ENCODE peak calls at places on chromosome 11, in ten cellular contexts. D, P, I, V, C, S, R, Q, A and Z are unnamed samples.

GRCh38 chr11:116366980-116367640 is 405.7 kb downstream of the BUD13 start:
- DNase-seq in D (no peak), P (no peak), I (no peak), V (no peak), C (no peak), S (no peak), R (no peak), Q (no peak), A (no peak), Z (no peak)

GRCh38 chr11:113198907-113199660 is 115.3 kb upstream of the TTC12 start:
- DNase-seq in D (no peak), P (no peak), I (no peak), V (no peak), C (no peak), S (no peak), R (peak), Q (no peak), A (no peak), Z (no peak)

GRCh38 chr11:80873309-80873999 is 1432.6 kb upstream of the TENM4 start:
- DNase-seq in D (no peak), P (no peak), I (no peak), V (no peak), C (no peak), S (no peak), R (peak), Q (no peak), A (no peak), Z (no peak)

GRCh38 chr11:61910473-61911123 is 6.8 kb downstream of the RAB3IL1 start:
- DNase-seq in D (no peak), P (no peak), I (no peak), V (no peak), C (no peak), S (no peak), R (no peak), Q (no peak), A (no peak), Z (no peak)

GRCh38 chr11:72703281-72704008 is 29.2 kb upstream of the PDE2A start:
- DNase-seq in D (no peak), P (no peak), I (no peak), V (no peak), C (peak), S (peak), R (peak), Q (no peak), A (peak), Z (no peak)

GRCh38 chr11:58024601-58025091 is 965 bp downstream of the OR9Q1 start:
- DNase-seq in D (no peak), P (no peak), I (no peak), V (no peak), C (peak), S (peak), R (peak), Q (no peak), A (no peak), Z (no peak)

GRCh38 chr11:37788141-37788877 is 1190.3 kb upstream of the RAG2 start:
- DNase-seq in D (no peak), P (no peak), I (no peak), V (no peak), C (no peak), S (no peak), R (peak), Q (no peak), A (no peak), Z (no peak)

GRCh38 chr11:120205596-120206161 is 5.2 kb upstream of the OAF start:
- DNase-seq in D (no peak), P (no peak), I (no peak), V (no peak), C (no peak), S (peak), R (peak), Q (no peak), A (no peak), Z (no peak)

GRCh38 chr11:126547161-126547560 is 191.7 kb downstream of the ST3GAL4 start:
- DNase-seq in D (no peak), P (no peak), I (no peak), V (no peak), C (no peak), S (peak), R (peak), Q (no peak), A (no peak), Z (no peak)

GRCh38 chr11:20647976-20648565 is 21.3 kb upstream of the NELL1 start:
- DNase-seq in D (no peak), P (peak), I (peak), V (peak), C (peak), S (peak), R (peak), Q (peak), A (no peak), Z (peak)

GRCh38 chr11:36425593-36426206 is 84.4 kb downstream of the TRAF6 start:
- DNase-seq in D (no peak), P (no peak), I (no peak), V (no peak), C (no peak), S (no peak), R (peak), Q (no peak), A (no peak), Z (peak)

GRCh38 chr11:102459393-102459792 is 6.8 kb upstream of the TMEM123 start:
- DNase-seq in D (no peak), P (no peak), I (no peak), V (no peak), C (no peak), S (no peak), R (no peak), Q (no peak), A (no peak), Z (no peak)

GRCh38 chr11:95608093-95608492 is 181.5 kb downstream of the FAM76B start:
- DNase-seq in D (no peak), P (no peak), I (no peak), V (no peak), C (no peak), S (no peak), R (no peak), Q (no peak), A (no peak), Z (no peak)

GRCh38 chr11:102153082-102153481 is 42.8 kb downstream of the YAP1 start:
- DNase-seq in D (no peak), P (no peak), I (no peak), V (no peak), C (no peak), S (no peak), R (no peak), Q (no peak), A (no peak), Z (no peak)

GRCh38 chr11:15929371-15929801 is 427.0 kb downstream of the SOX6 start:
- DNase-seq in D (no peak), P (no peak), I (no peak), V (no peak), C (no peak), S (no peak), R (no peak), Q (no peak), A (no peak), Z (no peak)